ENCODE peak calls at places on chromosome 9, in nine cellular contexts. One of them, this sample, is unnamed.

GRCh38 chr9:4495537-4495936 is 5.3 kb downstream of the SLC1A1 start:
- DNase-seq in NCI-H1092 treated with DMSO at 0.1 percent for 48 hours: no peak
- DNase-seq in stimulated activated CD8-positive, alpha-beta memory T cell treated with anti-CD3 and anti-CD28 coated beads, Interleukin-7, amount 100 ng/mL, for 48 hours: no peak
- DNase-seq in HT-29: peak
- DNase-seq in erythroblast: no peak
- DNase-seq in myocyte: peak
- DNase-seq in HuH-7: no peak
- DNase-seq in adrenal gland: no peak
- DNase-seq in amniotic epithelial cell: no peak
- DNase-seq in this sample: no peak

GRCh38 chr9:111349766-111350165 is 19.7 kb upstream of the OR2K2 start:
- DNase-seq in HuH-7: peak
- DNase-seq in myocyte: no peak
- DNase-seq in NCI-H1092 treated with DMSO at 0.1 percent for 48 hours: peak
- DNase-seq in erythroblast: no peak
- DNase-seq in stimulated activated CD8-positive, alpha-beta memory T cell treated with anti-CD3 and anti-CD28 coated beads, Interleukin-7, amount 100 ng/mL, for 48 hours: no peak
- DNase-seq in adrenal gland: no peak
- DNase-seq in amniotic epithelial cell: no peak
- DNase-seq in HT-29: peak
- DNase-seq in this sample: peak

GRCh38 chr9:10127867-10128266 is 484.9 kb downstream of the PTPRD start:
- DNase-seq in amniotic epithelial cell: peak
- DNase-seq in NCI-H1092 treated with DMSO at 0.1 percent for 48 hours: no peak
- DNase-seq in HuH-7: no peak
- DNase-seq in myocyte: no peak
- DNase-seq in stimulated activated CD8-positive, alpha-beta memory T cell treated with anti-CD3 and anti-CD28 coated beads, Interleukin-7, amount 100 ng/mL, for 48 hours: no peak
- DNase-seq in adrenal gland: no peak
- DNase-seq in erythroblast: no peak
- DNase-seq in HT-29: no peak
- DNase-seq in this sample: no peak

GRCh38 chr9:71741841-71742648 is 26.3 kb downstream of the CEMIP2 start:
- DNase-seq in amniotic epithelial cell: peak
- DNase-seq in NCI-H1092 treated with DMSO at 0.1 percent for 48 hours: no peak
- DNase-seq in HT-29: peak
- DNase-seq in stimulated activated CD8-positive, alpha-beta memory T cell treated with anti-CD3 and anti-CD28 coated beads, Interleukin-7, amount 100 ng/mL, for 48 hours: no peak
- DNase-seq in myocyte: no peak
- DNase-seq in adrenal gland: no peak
- DNase-seq in HuH-7: peak
- DNase-seq in erythroblast: peak
- DNase-seq in this sample: no peak

GRCh38 chr9:80066931-80067330 is 495.2 kb downstream of the TLE4 start:
- DNase-seq in NCI-H1092 treated with DMSO at 0.1 percent for 48 hours: no peak
- DNase-seq in myocyte: no peak
- DNase-seq in HT-29: no peak
- DNase-seq in stimulated activated CD8-positive, alpha-beta memory T cell treated with anti-CD3 and anti-CD28 coated beads, Interleukin-7, amount 100 ng/mL, for 48 hours: no peak
- DNase-seq in adrenal gland: no peak
- DNase-seq in HuH-7: no peak
- DNase-seq in amniotic epithelial cell: no peak
- DNase-seq in erythroblast: no peak
- DNase-seq in this sample: no peak

GRCh38 chr9:129109504-129109903 is 1.1 kb downstream of the CRAT start:
- DNase-seq in NCI-H1092 treated with DMSO at 0.1 percent for 48 hours: no peak
- DNase-seq in stimulated activated CD8-positive, alpha-beta memory T cell treated with anti-CD3 and anti-CD28 coated beads, Interleukin-7, amount 100 ng/mL, for 48 hours: no peak
- DNase-seq in myocyte: peak
- DNase-seq in HuH-7: peak
- DNase-seq in adrenal gland: no peak
- DNase-seq in HT-29: peak
- DNase-seq in erythroblast: peak
- DNase-seq in amniotic epithelial cell: peak
- DNase-seq in this sample: no peak

GRCh38 chr9:112861155-112861554 is 29.5 kb downstream of the SLC46A2 start:
- DNase-seq in NCI-H1092 treated with DMSO at 0.1 percent for 48 hours: no peak
- DNase-seq in adrenal gland: no peak
- DNase-seq in HuH-7: no peak
- DNase-seq in myocyte: no peak
- DNase-seq in erythroblast: no peak
- DNase-seq in amniotic epithelial cell: no peak
- DNase-seq in stimulated activated CD8-positive, alpha-beta memory T cell treated with anti-CD3 and anti-CD28 coated beads, Interleukin-7, amount 100 ng/mL, for 48 hours: no peak
- DNase-seq in HT-29: no peak
- DNase-seq in this sample: no peak

GRCh38 chr9:80522465-80522864 is 950.7 kb downstream of the TLE4 start:
- DNase-seq in HT-29: no peak
- DNase-seq in NCI-H1092 treated with DMSO at 0.1 percent for 48 hours: no peak
- DNase-seq in erythroblast: no peak
- DNase-seq in myocyte: no peak
- DNase-seq in amniotic epithelial cell: peak
- DNase-seq in adrenal gland: no peak
- DNase-seq in HuH-7: no peak
- DNase-seq in stimulated activated CD8-positive, alpha-beta memory T cell treated with anti-CD3 and anti-CD28 coated beads, Interleukin-7, amount 100 ng/mL, for 48 hours: no peak
- DNase-seq in this sample: no peak

GRCh38 chr9:16718952-16719351 is 151.5 kb downstream of the BNC2 start:
- DNase-seq in stimulated activated CD8-positive, alpha-beta memory T cell treated with anti-CD3 and anti-CD28 coated beads, Interleukin-7, amount 100 ng/mL, for 48 hours: no peak
- DNase-seq in amniotic epithelial cell: no peak
- DNase-seq in adrenal gland: peak
- DNase-seq in NCI-H1092 treated with DMSO at 0.1 percent for 48 hours: no peak
- DNase-seq in myocyte: no peak
- DNase-seq in HT-29: no peak
- DNase-seq in HuH-7: no peak
- DNase-seq in erythroblast: no peak
- DNase-seq in this sample: no peak

This sample was measured in NCI-H510A treated with DMSO at 0.1 percent for 48 hours.